ENCODE peak calls at places on chromosomes 3 and 15, in eight cellular contexts. Y is fibroblast of lung, P is heart right ventricle, T is tibial nerve, V is coronary artery, Q is ovary, G is uterus, J is spleen. W is an unnamed sample.

GRCh38 chr3:30752961-30753360 is 141.5 kb downstream of the GADL1 start:
- DNase-seq in Y (peak), P (no peak), T (no peak), V (no peak), Q (no peak), G (no peak), J (no peak), W (no peak)

GRCh38 chr3:168040624-168041208 is 55.0 kb downstream of the GOLIM4 start:
- DNase-seq in Y (peak), P (no peak), T (no peak), V (no peak), Q (no peak), G (no peak), J (no peak), W (no peak)

GRCh38 chr3:188369526-188369925 is 215.6 kb downstream of the LPP start:
- DNase-seq in Y (no peak), P (no peak), T (no peak), V (no peak), Q (no peak), G (no peak), J (no peak), W (no peak)

GRCh38 chr3:105527949-105528348 is 161.2 kb downstream of the ALCAM start:
- DNase-seq in Y (peak), P (no peak), T (no peak), V (no peak), Q (no peak), G (no peak), J (no peak), W (no peak)

GRCh38 chr3:56976666-56977560 is 83.6 kb upstream of the SPATA12 start:
- DNase-seq in Y (peak), P (no peak), T (no peak), V (no peak), Q (peak), G (peak), J (no peak), W (no peak)

GRCh38 chr3:154188846-154189245 is 67.7 kb downstream of the ARHGEF26 start:
- DNase-seq in Y (no peak), P (no peak), T (no peak), V (no peak), Q (no peak), G (no peak), J (no peak), W (no peak)

GRCh38 chr3:196989721-196990262 is 21.2 kb upstream of the PIGZ start:
- DNase-seq in Y (no peak), P (no peak), T (no peak), V (no peak), Q (no peak), G (no peak), J (peak), W (peak)

GRCh38 chr3:145058483-145058882 is 1086.9 kb downstream of the DIPK2A start:
- DNase-seq in Y (no peak), P (no peak), T (no peak), V (no peak), Q (no peak), G (no peak), J (no peak), W (no peak)

GRCh38 chr15:81029416-81030367 is 29.0 kb downstream of the TLNRD1 start:
- DNase-seq in Y (peak), P (no peak), T (no peak), V (no peak), Q (no peak), G (no peak), J (no peak), W (no peak)

GRCh38 chr3:85304360-85304964 is 345.7 kb downstream of the CADM2 start:
- DNase-seq in Y (peak), P (no peak), T (no peak), V (no peak), Q (no peak), G (no peak), J (no peak), W (no peak)

GRCh38 chr3:107727102-107727501 is 204.3 kb downstream of the BBX start:
- DNase-seq in Y (no peak), P (no peak), T (no peak), V (no peak), Q (no peak), G (no peak), J (no peak), W (no peak)

GRCh38 chr3:189947948-189948723 is 172.6 kb downstream of the P3H2 start:
- DNase-seq in Y (no peak), P (no peak), T (no peak), V (no peak), Q (no peak), G (no peak), J (no peak), W (no peak)

GRCh38 chr3:78086150-78086549 is 1046.3 kb downstream of the ROBO2 start:
- DNase-seq in Y (no peak), P (no peak), T (no peak), V (no peak), Q (no peak), G (no peak), J (no peak), W (no peak)

GRCh38 chr3:56054827-56055226 is 413.4 kb downstream of the ERC2 start:
- DNase-seq in Y (no peak), P (no peak), T (no peak), V (no peak), Q (no peak), G (no peak), J (no peak), W (no peak)

GRCh38 chr3:50112462-50112861 is 23.7 kb downstream of the RBM5 start:
- DNase-seq in Y (no peak), P (no peak), T (no peak), V (no peak), Q (no peak), G (no peak), J (no peak), W (no peak)

GRCh38 chr3:51929420-51930003 is 12.2 kb downstream of the RRP9 start:
- DNase-seq in Y (no peak), P (no peak), T (no peak), V (no peak), Q (no peak), G (no peak), J (no peak), W (no peak)

GRCh38 chr15:43492673-43493601 is at the start of gene TP53BP1:
- DNase-seq in Y (peak), P (peak), T (peak), V (peak), Q (peak), G (peak), J (peak), W (peak)

GRCh38 chr15:31361764-31362120 is 35.1 kb downstream of the KLF13 start:
- DNase-seq in Y (no peak), P (no peak), T (no peak), V (no peak), Q (no peak), G (no peak), J (no peak), W (no peak)
- H3K4me3 ChIP-seq in Y (no peak), P (no peak), T (no peak), V (peak), Q (no peak), G (no peak), J (no peak), W (no peak)

DNA sequence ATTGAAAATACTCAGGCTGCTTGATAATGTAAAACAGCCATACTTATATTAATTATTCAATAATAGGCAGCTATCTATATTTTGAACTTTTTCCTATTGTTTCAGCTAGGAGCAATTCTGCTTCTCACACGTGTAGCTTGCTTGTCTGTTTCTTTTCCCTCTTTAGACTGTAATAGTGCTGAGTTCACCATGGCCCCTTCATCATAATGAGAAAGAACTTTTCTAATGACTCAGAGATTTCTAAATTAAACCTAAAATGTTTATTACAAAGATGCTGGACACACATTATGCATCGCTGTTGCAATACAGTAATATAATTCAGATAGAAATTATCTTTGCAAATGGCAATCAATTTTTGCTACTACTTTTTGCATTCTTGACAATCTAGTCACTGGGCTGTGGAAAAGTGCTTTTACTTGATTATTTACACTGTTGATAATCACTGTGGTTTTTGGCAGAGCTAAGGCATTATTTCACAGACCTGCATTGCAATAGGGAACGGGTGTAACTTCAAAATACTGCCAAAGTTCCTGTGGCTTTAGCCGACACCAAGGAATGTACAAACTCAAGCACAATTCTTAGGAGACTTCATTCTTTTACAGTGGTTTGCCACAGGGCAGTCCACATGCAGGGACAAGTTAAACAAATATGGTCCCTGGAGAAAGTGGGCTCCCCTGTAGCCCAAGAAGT is 281.0 kb upstream of the TBL1XR1 start:
- DNase-seq in Y (peak), P (peak), T (peak), V (peak), Q (no peak), G (peak), J (no peak), W (peak)
- H3K27ac ChIP-seq in Y (peak), P (peak), T (peak), V (peak), Q (no peak), G (peak), J (no peak), W (peak)

GRCh38 chr15:48914717-48915116 is 36.8 kb downstream of the EID1 start:
- DNase-seq in Y (no peak), P (no peak), T (no peak), V (no peak), Q (no peak), G (no peak), J (no peak), W (no peak)
- TF ChIP-seq CTCF in Y (no peak), P (no peak), T (no peak), V (no peak), Q (no peak), G (no peak), J (no peak), W (no peak)

GRCh38 chr3:5194801-5195509 is 7.4 kb downstream of the EDEM1 start:
- DNase-seq in Y (peak), P (no peak), T (peak), V (no peak), Q (no peak), G (peak), J (no peak), W (no peak)

GRCh38 chr3:5198313-5198677 is 10.8 kb downstream of the EDEM1 start:
- DNase-seq in Y (no peak), P (no peak), T (no peak), V (no peak), Q (no peak), G (no peak), J (no peak), W (no peak)

GRCh38 chr3:5195605-5196004 is 8.1 kb downstream of the EDEM1 start:
- DNase-seq in Y (peak), P (no peak), T (no peak), V (no peak), Q (no peak), G (no peak), J (no peak), W (peak)

GRCh38 chr3:5197470-5198312 is 10.2 kb downstream of the EDEM1 start:
- DNase-seq in Y (peak), P (no peak), T (no peak), V (no peak), Q (no peak), G (no peak), J (no peak), W (no peak)

GRCh38 chr3:5197022-5197421 is 9.5 kb downstream of the EDEM1 start:
- DNase-seq in Y (peak), P (no peak), T (no peak), V (no peak), Q (no peak), G (no peak), J (no peak), W (no peak)
- H3K4me3 ChIP-seq in Y (no peak), P (no peak), T (no peak), V (no peak), Q (no peak), G (no peak), J (no peak), W (no peak)

DNA sequence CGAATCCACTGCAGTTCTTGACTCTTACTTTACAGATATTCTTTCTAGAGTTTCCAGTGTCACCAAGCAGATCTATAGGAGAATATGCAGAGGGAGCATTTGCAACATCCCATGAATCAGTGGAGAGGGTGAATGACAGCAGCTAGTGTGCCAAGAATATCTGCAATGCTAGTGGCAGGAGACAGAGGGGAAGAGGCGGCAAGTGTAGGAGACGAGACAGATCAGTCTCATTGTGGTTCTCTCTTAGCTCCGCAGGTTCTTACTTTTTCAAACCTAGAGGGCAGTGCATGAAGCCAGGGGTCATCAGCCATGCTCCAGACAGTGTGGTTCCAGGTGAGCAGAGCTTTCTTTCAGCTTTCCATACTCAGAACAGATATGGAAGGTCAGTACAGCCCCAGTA is 749 bp downstream of the ZNF619 start:
- DNase-seq in Y (no peak), P (no peak), T (no peak), V (no peak), Q (no peak), G (no peak), J (no peak), W (no peak)
- H3K27ac ChIP-seq in Y (no peak), P (no peak), T (peak), V (no peak), Q (no peak), G (peak), J (no peak), W (no peak)

GRCh38 chr3:38153221-38153620 is 12.1 kb upstream of the OXSR1 start:
- DNase-seq in Y (no peak), P (no peak), T (no peak), V (no peak), Q (no peak), G (no peak), J (no peak), W (no peak)

GRCh38 chr3:38151667-38152265 is 13.3 kb downstream of the MYD88 start:
- DNase-seq in Y (peak), P (no peak), T (no peak), V (no peak), Q (no peak), G (no peak), J (no peak), W (no peak)

GRCh38 chr3:38149701-38150100 is 11.2 kb downstream of the MYD88 start:
- DNase-seq in Y (no peak), P (no peak), T (no peak), V (peak), Q (no peak), G (no peak), J (no peak), W (no peak)

GRCh38 chr3:38152660-38153059 is 12.7 kb upstream of the OXSR1 start:
- DNase-seq in Y (no peak), P (no peak), T (no peak), V (no peak), Q (no peak), G (no peak), J (no peak), W (no peak)

DNA sequence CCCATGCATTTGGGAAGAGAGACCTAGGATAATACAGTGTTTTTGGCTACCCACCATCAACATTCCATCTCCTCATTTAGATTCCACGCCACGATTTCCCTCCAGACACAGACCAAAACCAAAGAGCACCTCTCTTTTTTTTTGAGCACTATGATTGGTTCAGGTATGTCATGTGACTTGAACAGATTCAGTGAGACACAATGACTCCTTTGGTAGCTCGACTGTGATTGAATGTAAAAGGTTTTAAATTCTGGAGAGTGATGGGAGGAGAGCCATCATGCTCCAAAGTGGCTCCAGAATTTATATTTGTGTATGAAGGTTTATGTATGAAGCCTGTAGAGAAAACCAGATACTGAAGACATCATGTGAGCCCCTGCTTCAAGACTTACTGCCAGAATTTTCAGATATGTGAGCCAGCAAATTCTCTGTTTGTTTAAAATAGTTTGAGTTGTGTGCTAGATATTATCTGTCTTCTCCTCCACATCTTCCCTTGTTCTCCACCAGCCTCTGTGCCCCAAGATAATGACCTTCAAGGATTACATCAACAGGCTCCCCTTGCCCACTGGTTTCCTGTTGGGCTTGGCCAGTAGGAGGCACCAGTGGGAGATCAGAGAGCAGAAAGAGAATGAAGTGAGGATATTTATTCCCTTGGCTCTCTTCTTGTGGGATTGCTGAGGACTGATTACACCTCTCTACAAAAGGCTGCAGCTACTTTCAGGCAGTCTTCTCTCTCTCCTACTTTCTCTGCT is 12.5 kb downstream of the MYD88 start:
- DNase-seq in Y (no peak), P (no peak), T (no peak), V (peak), Q (no peak), G (no peak), J (no peak), W (no peak)
- TF ChIP-seq CTCF in Y (peak), P (no peak), T (no peak), V (no peak), Q (no peak), G (no peak), J (no peak), W (no peak)

DNA sequence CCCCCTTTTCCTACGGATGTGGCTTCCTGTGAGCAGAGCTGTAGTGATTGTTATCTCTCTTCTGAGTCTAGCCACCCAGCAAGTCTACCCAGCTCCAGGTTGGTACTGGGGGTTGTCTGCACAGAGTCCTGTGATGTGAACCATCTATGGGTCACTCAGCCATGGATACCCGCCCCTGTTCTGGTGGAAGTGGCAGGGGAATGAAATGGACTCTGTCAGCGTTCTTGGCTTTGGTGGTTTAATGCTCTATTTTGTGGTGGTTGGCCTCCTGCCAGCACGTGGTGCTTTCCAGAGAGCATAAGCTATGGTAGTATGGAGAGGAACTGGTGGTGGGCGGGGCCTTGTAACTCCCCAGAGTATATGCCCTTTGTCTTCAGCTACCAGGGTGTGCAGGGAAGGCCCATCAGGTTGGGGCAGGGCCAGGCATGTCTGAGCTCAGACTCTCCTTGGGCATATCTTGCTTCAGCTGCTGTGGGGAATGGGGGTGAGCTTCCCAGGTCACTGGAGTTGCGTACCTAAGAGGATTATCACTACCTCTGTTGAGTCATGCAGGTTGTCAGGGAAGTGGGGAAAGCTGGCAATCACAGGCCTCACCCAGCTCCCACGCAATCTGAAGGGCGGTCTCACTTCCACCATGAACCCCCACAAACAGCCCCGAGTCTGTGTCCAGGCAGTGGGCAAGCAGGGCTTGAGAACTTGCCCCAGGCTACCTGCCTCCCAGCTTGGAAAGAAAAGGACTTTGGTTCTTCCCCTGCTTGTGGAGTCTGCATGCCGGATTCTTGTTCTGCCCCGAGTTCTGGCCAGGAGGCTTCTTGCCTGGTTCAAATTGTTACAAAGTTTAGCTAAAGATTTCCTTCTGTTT is 9.0 kb upstream of the ADGRG7 start:
- DNase-seq in Y (no peak), P (no peak), T (no peak), V (no peak), Q (no peak), G (no peak), J (no peak), W (no peak)
- H3K4me3 ChIP-seq in Y (no peak), P (no peak), T (no peak), V (no peak), Q (no peak), G (no peak), J (no peak), W (no peak)

GRCh38 chr15:88465633-88466219 is 1.5 kb downstream of the MRPL46 start:
- DNase-seq in Y (peak), P (no peak), T (no peak), V (no peak), Q (no peak), G (no peak), J (no peak), W (no peak)
- H3K27ac ChIP-seq in Y (no peak), P (no peak), T (no peak), V (no peak), Q (no peak), G (no peak), J (no peak), W (no peak)

GRCh38 chr15:51403072-51403878 is 61.8 kb downstream of the GLDN start:
- DNase-seq in Y (peak), P (no peak), T (no peak), V (no peak), Q (no peak), G (no peak), J (no peak), W (no peak)

GRCh38 chr15:51398676-51399075 is 57.2 kb downstream of the GLDN start:
- DNase-seq in Y (no peak), P (no peak), T (no peak), V (no peak), Q (no peak), G (no peak), J (no peak), W (no peak)

GRCh38 chr15:51401065-51401780 is 59.8 kb downstream of the GLDN start:
- DNase-seq in Y (no peak), P (no peak), T (no peak), V (peak), Q (no peak), G (no peak), J (no peak), W (no peak)

GRCh38 chr15:51403946-51404695 is 62.7 kb downstream of the GLDN start:
- DNase-seq in Y (no peak), P (no peak), T (no peak), V (no peak), Q (no peak), G (no peak), J (no peak), W (no peak)

GRCh38 chr15:51401872-51402517 is 60.5 kb downstream of the GLDN start:
- DNase-seq in Y (peak), P (peak), T (peak), V (no peak), Q (no peak), G (no peak), J (peak), W (peak)
- TF ChIP-seq CTCF in Y (peak), P (peak), T (peak), V (peak), Q (no peak), G (peak), J (peak), W (peak)

DNA sequence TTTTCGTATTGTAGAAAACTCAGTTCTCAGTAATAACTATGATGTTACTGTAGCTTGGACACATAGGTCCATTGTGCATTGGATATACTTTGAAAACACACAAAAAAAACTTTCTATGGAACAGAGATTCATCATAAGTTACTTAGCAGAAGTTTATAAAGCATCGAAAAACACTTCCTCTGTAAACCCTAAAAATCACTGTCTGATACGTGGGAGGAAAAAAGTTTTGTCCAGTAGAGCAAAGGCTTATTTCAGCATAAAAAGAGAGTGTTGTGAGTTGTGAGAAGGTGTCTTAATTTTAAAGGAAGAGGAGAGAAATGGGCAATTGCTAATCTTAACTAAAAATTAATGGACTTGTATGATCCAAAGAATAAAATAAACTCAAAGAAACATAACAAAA is 64.8 kb downstream of the OSTN start:
- DNase-seq in Y (no peak), P (no peak), T (no peak), V (no peak), Q (no peak), G (no peak), J (no peak), W (no peak)
- H3K4me3 ChIP-seq in Y (no peak), P (no peak), T (no peak), V (peak), Q (no peak), G (no peak), J (no peak), W (no peak)